ENCODE peak calls at places on chromosome 16, in five cellular contexts. I is glutamatergic neuron, L is GM20000, A is fibroblast of the aortic adventitia, B is mammary epithelial cell. K is an unnamed sample.

GRCh38 chr16:9919460-9919859 is 262.8 kb downstream of the GRIN2A start:
- DNase-seq in I (no peak), L (no peak), A (no peak), B (no peak), K (no peak)

GRCh38 chr16:1740781-1741490 is 30.4 kb downstream of the NME3 start:
- DNase-seq in I (no peak), L (no peak), A (no peak), B (no peak), K (no peak)

GRCh38 chr16:4081577-4082021 is 34.6 kb downstream of the ADCY9 start:
- DNase-seq in I (peak), L (no peak), A (peak), B (no peak), K (no peak)

GRCh38 chr16:81493755-81494433 is 49.3 kb downstream of the CMIP start:
- DNase-seq in I (no peak), L (no peak), A (peak), B (peak), K (no peak)

GRCh38 chr16:4347765-4348509 is 3.2 kb downstream of the PAM16 start:
- DNase-seq in I (no peak), L (no peak), A (no peak), B (no peak), K (no peak)

GRCh38 chr16:57761957-57762356 is 26.4 kb downstream of the KATNB1 start:
- DNase-seq in I (no peak), L (no peak), A (no peak), B (no peak), K (no peak)

GRCh38 chr16:1991135-1991551 is 1.4 kb downstream of the SYNGR3 start:
- DNase-seq in I (no peak), L (peak), A (no peak), B (no peak), K (no peak)

GRCh38 chr16:57022445-57022844 is 33.1 kb downstream of the NLRC5 start:
- DNase-seq in I (no peak), L (no peak), A (no peak), B (no peak), K (no peak)

GRCh38 chr16:71630808-71631207 is 4.8 kb downstream of the MARVELD3 start:
- DNase-seq in I (no peak), L (no peak), A (no peak), B (peak), K (no peak)

GRCh38 chr16:778909-779527 is 9.2 kb downstream of the RPUSD1 start:
- DNase-seq in I (no peak), L (no peak), A (no peak), B (no peak), K (no peak)

GRCh38 chr16:2912330-2913199 is 834 bp downstream of the FLYWCH1 start:
- DNase-seq in I (peak), L (no peak), A (peak), B (peak), K (peak)

GRCh38 chr16:55843105-55843395 is 10.2 kb upstream of the CES1 start:
- DNase-seq in I (no peak), L (no peak), A (no peak), B (no peak), K (no peak)
- TF ChIP-seq CTCF in I (no peak), L (no peak), A (no peak), B (no peak), K (no peak)

GRCh38 chr16:86707581-86707980 is 129.2 kb downstream of the FOXL1 start:
- DNase-seq in I (no peak), L (no peak), A (no peak), B (no peak), K (no peak)
- TF ChIP-seq CTCF in I (no peak), L (no peak), A (no peak), B (no peak), K (no peak)

GRCh38 chr16:84836234-84836647 is 16.5 kb downstream of the CRISPLD2 start:
- DNase-seq in I (no peak), L (no peak), A (peak), B (peak), K (peak)
- TF ChIP-seq CTCF in I (no peak), L (no peak), A (no peak), B (no peak), K (no peak)

GRCh38 chr16:85566502-85567100 is 46.5 kb upstream of the GSE1 start:
- DNase-seq in I (no peak), L (no peak), A (no peak), B (no peak), K (peak)
- TF ChIP-seq CTCF in I (peak), L (no peak), A (no peak), B (no peak), K (peak)

DNA sequence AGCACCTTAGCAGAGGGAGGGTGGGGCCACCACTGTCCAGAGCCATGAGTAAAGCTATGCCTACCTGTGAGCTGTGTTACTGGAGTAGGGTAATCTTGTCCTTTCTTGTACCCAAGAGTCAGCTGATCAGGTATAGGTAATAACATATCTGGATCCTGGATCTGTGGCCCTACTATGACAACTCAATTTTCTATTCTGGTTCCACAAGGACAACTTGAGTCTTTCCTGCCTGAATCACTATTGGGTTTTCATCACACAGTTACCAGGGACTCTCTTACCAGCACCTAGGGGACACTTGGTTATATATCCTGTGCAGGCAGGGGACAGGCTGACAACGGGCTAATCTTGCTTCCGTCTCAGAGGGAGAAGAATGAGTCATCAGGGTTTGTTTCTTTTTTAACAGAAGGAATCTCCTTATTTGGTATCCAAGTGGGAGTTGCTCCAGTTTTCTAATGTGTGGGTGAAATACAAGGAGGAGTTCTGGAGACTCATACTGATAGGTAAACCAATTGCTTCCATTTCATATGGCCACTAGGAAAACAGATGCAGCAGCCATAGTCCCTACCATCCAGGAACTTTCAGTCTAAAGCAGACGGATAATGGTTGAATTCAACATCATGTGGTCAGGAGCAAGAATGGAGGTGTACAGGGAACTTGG is 6.8 kb downstream of the ZNF267 start:
- DNase-seq in I (no peak), L (no peak), A (peak), B (peak), K (no peak)
- TF ChIP-seq CTCF in I (no peak), L (no peak), A (no peak), B (no peak), K (no peak)

GRCh38 chr16:88662843-88663606 is at the start of gene MVD:
- DNase-seq in I (peak), L (peak), A (peak), B (peak), K (peak)
- TF ChIP-seq CTCF in I (no peak), L (no peak), A (no peak), B (no peak), K (no peak)

GRCh38 chr16:8890549-8890921 is 8.4 kb downstream of the LITAFD start:
- DNase-seq in I (no peak), L (no peak), A (no peak), B (no peak), K (no peak)
- TF ChIP-seq CTCF in I (no peak), L (no peak), A (no peak), B (no peak), K (no peak)

GRCh38 chr16:30457743-30458560 is 12.3 kb upstream of the SEPHS2 start:
- DNase-seq in I (no peak), L (no peak), A (no peak), B (no peak), K (no peak)

GRCh38 chr16:30459456-30459855 is 13.1 kb upstream of the ITGAL start:
- DNase-seq in I (no peak), L (no peak), A (no peak), B (no peak), K (no peak)

GRCh38 chr16:30456302-30456701 is 10.6 kb upstream of the SEPHS2 start:
- DNase-seq in I (no peak), L (peak), A (no peak), B (no peak), K (no peak)

GRCh38 chr16:30457256-30457655 is 11.6 kb upstream of the SEPHS2 start:
- DNase-seq in I (no peak), L (no peak), A (no peak), B (no peak), K (no peak)

GRCh38 chr16:30458561-30459394 is 13.1 kb upstream of the SEPHS2 start:
- DNase-seq in I (peak), L (peak), A (no peak), B (no peak), K (no peak)
- TF ChIP-seq CTCF in I (no peak), L (no peak), A (no peak), B (no peak), K (no peak)

K was measured in nephron progenitor cell.